ENCODE peak calls at places on chromosome 5, in seven cellular contexts. W, U, P, V, K, S and L are unnamed samples. For H3K9me3, the result is how much of the 10 kb centered on the place peaks cover.

GRCh38 chr5:142795246-142795645 is 25.1 kb downstream of the ARHGAP26 start:
- DNase-seq in K (no peak), P (no peak), V (no peak), W (no peak), S (no peak), U (no peak), L (no peak)

GRCh38 chr5:173202266-173202875 is 32.6 kb downstream of the NKX2-5 start:
- DNase-seq in W (peak), K (no peak), U (no peak), P (no peak), S (no peak), V (no peak), L (no peak)

GRCh38 chr5:59158165-59158564 is 575.3 kb downstream of the RAB3C start:
- DNase-seq in P (no peak), K (peak), V (no peak), U (no peak), W (no peak), S (no peak), L (no peak)

GRCh38 chr5:168291281-168291960 is at the start of gene WWC1:
- DNase-seq in V (peak), K (peak), W (peak), P (peak), U (no peak), S (peak), L (peak)

GRCh38 chr5:136907371-136907770 is 542.0 kb upstream of the TRPC7 start:
- DNase-seq in P (no peak), W (no peak), S (no peak), K (no peak), U (no peak), V (no peak), L (no peak)

GRCh38 chr5:141960449-141961323 is 2.7 kb upstream of the PCDH12 start:
- DNase-seq in U (peak), V (peak), K (peak), W (peak), P (peak), S (peak), L (peak)

GRCh38 chr5:172637122-172637580 is 3.9 kb upstream of the NEURL1B start:
- DNase-seq in W (peak), U (no peak), P (no peak), V (peak), S (no peak), K (no peak), L (no peak)

GRCh38 chr5:172713113-172713808 is 57.7 kb downstream of the DUSP1 start:
- DNase-seq in V (peak), K (no peak), S (peak), W (peak), U (no peak), P (peak), L (no peak)

GRCh38 chr5:10595678-10596309 is 31.9 kb downstream of the ANKRD33B start:
- DNase-seq in K (peak), W (peak), V (no peak), U (peak), S (no peak), P (no peak), L (peak)

GRCh38 chr5:40605295-40605958 is 74.3 kb upstream of the PTGER4 start:
- DNase-seq in W (no peak), S (peak), P (no peak), U (no peak), V (no peak), K (peak), L (no peak)

GRCh38 chr5:56684159-56684558 is 131.2 kb upstream of the MAP3K1 start:
- DNase-seq in W (no peak), U (no peak), P (no peak), S (no peak), V (no peak), K (no peak), L (no peak)

GRCh38 chr5:143717400-143717799 is 94.6 kb upstream of the HMHB1 start:
- DNase-seq in U (no peak), W (no peak), S (no peak), V (no peak), P (no peak), K (peak), L (no peak)

GRCh38 chr5:204462-204861 is 13.2 kb downstream of the LRRC14B start:
- DNase-seq in S (no peak), U (no peak), P (no peak), V (no peak), K (no peak), W (no peak), L (no peak)
- H3K9me3 ChIP-seq in S (under half), U (under half), P (under half), V (under half), K (under half), W (under half), L (under half)

DNA sequence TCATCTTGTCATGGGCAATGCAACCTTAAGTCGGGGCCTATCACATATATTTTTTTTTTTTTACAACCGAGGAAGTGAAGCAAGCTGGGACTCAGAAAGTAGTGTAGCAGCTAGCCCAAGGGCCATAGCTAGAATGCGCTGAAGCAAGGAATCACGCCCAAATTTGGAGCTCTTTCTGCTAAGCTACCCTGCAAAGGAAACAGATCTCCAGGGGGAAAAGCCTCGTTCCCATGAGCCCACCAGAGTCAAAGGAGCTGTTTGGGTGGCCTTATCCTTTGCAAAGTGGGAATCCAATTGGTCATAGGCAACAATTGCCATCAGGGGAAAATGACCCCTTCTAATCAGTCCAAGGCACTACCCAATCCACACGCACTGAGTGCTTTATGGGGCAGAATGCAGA is 390.4 kb downstream of the EBF1 start:
- DNase-seq in V (no peak), P (no peak), S (no peak), W (no peak), K (no peak), U (no peak), L (no peak)
- H3K9me3 ChIP-seq in V (under half), P (under half), S (under half), W (under half), K (under half), U (under half), L (under half)

GRCh38 chr5:150948539-150948938 is 43.8 kb upstream of the ZNF300 start:
- DNase-seq in U (no peak), P (no peak), V (no peak), K (no peak), S (no peak), W (no peak), L (no peak)
- H3K9me3 ChIP-seq in U (half or more), P (under half), V (half or more), K (under half), S (under half), W (half or more), L (under half)

GRCh38 chr5:68048529-68048928 is 167.0 kb upstream of the PIK3R1 start:
- DNase-seq in V (no peak), W (no peak), K (no peak), U (no peak), P (no peak), S (no peak), L (no peak)
- H3K9me3 ChIP-seq in V (under half), W (under half), K (under half), U (under half), P (under half), S (under half), L (under half)

GRCh38 chr5:118628672-118629354 is 359.5 kb downstream of the DTWD2 start:
- DNase-seq in P (no peak), V (no peak), K (no peak), S (no peak), U (no peak), W (no peak), L (no peak)
- H3K9me3 ChIP-seq in P (under half), V (under half), K (under half), S (under half), U (under half), W (under half), L (under half)

GRCh38 chr5:166823360-166823759 is 1468.1 kb upstream of the WWC1 start:
- DNase-seq in K (no peak), P (no peak), S (no peak), W (no peak), V (no peak), U (no peak), L (no peak)
- H3K9me3 ChIP-seq in K (under half), P (under half), S (under half), W (under half), V (under half), U (under half), L (under half)

DNA sequence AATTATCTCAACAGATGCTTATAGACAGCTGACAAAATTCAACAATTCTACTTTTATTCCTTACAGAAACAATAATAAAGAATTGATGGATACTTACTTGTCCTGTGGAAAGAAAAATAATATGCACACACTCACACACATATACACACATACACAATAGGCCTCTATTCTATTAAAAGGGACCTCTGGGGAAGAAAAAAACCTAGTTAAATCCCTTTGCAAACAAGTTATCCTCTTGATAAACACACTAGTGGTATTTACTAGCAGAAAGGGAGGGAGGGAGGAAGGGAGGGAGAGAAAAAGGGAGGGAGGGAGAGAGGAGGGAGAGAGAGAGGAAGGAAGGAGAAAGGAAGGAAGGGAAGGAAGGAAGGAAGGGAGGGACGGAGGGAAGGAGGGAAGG is 486.4 kb downstream of the HINT1 start:
- DNase-seq in U (no peak), K (no peak), V (no peak), W (no peak), S (no peak), P (no peak), L (no peak)
- H3K9me3 ChIP-seq in U (under half), K (under half), V (under half), W (under half), S (under half), P (under half), L (under half)

DNA sequence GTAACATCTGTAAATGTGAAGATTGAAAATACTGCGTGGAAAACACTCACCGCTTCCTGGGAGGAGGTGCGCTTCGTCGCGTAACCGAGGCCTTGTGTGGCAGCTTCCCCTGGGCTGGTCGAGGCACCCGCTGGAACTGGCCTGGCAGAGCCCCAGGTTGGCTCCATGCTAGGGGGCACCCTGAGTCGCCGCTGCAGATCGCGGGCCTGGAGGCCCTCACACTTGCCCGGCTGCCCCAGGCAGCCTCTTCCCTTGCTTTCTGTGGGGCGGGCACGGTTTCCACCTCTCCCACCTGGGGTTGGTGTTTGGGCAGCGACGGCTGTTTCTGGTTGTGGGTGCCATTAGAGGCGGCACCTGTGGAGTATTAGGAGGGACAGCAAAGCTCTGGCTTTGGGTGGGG is 852 bp downstream of the ZNF354C start:
- DNase-seq in U (no peak), S (no peak), P (no peak), W (no peak), V (no peak), K (no peak), L (no peak)
- H3K9me3 ChIP-seq in U (under half), S (under half), P (under half), W (under half), V (under half), K (under half), L (under half)

GRCh38 chr5:1762878-1763547 is 36.6 kb downstream of the MRPL36 start:
- DNase-seq in P (no peak), S (no peak), U (no peak), W (no peak), K (no peak), V (no peak), L (no peak)
- H3K9me3 ChIP-seq in P (under half), S (under half), U (under half), W (under half), K (under half), V (under half), L (under half)